ENCODE peak calls at places on chromosome 9, in ten cellular contexts. H is fibroblast of mammary gland; K is CD8-positive, alpha-beta T cell; G is GM23248; O is adipocyte; V is A549; T is colonic mucosa; M is cardiac muscle cell; J is transverse colon; L is pancreas. E is an unnamed sample.

GRCh38 chr9:5879419-5880181 is 11.1 kb upstream of the MLANA start:
- DNase-seq in T (no peak), H (peak; percentile 80), O (peak; percentile 65), V (peak; percentile 70), G (peak; percentile 89), L (no peak), K (no peak), M (peak; percentile 77), J (no peak), E (no peak)

GRCh38 chr9:96875460-96876142 is 21.3 kb upstream of the ZNF782 start:
- DNase-seq in G (peak; percentile 50), J (peak; percentile 74), M (peak; percentile 81), O (peak; percentile 70), V (peak; percentile 89), L (peak; percentile 79), H (peak; percentile 78), K (peak; percentile 31), T (peak; percentile 69), E (peak; percentile 90)

GRCh38 chr9:111301195-111301594 is 28.8 kb downstream of the OR2K2 start:
- DNase-seq in L (no peak), G (peak; percentile 85), T (no peak), K (no peak), O (peak; percentile 93), J (no peak), M (peak; percentile 75), V (no peak), H (peak; percentile 91), E (no peak)

GRCh38 chr9:106859957-106860715 is 2.8 kb upstream of the ZNF462 start:
- DNase-seq in H (no peak), M (peak; percentile 57), G (no peak), O (peak; percentile 16), K (no peak), J (peak; percentile 71), V (peak; percentile 10), L (peak; percentile 13), T (peak; percentile 70), E (peak; percentile 38)

GRCh38 chr9:137487454-137488329 is 28.6 kb upstream of the NSMF start:
- DNase-seq in M (peak; percentile 38), V (no peak), T (no peak), H (no peak), J (no peak), G (no peak), K (no peak), L (no peak), O (no peak), E (no peak)

GRCh38 chr9:37329576-37329975 is 92.9 kb upstream of the GRHPR start:
- DNase-seq in G (peak; percentile 57), T (no peak), H (peak; percentile 61), J (no peak), M (peak; percentile 58), K (no peak), O (peak; percentile 40), L (no peak), V (peak; percentile 17), E (no peak)

GRCh38 chr9:63816742-63817621 is 1468.0 kb downstream of the FOXD4L5 start:
- DNase-seq in T (peak; percentile 80), M (peak; percentile 92), V (no peak), L (peak; percentile 78), K (peak; percentile 70), H (peak; percentile 69), O (peak; percentile 90), J (peak; percentile 79), G (peak; percentile 92), E (peak; percentile 92)

GRCh38 chr9:125995706-125996105 is 248.5 kb downstream of the PBX3 start:
- DNase-seq in J (no peak), V (no peak), H (no peak), G (no peak), L (no peak), O (no peak), T (no peak), M (no peak), K (no peak), E (no peak)

GRCh38 chr9:126450537-126451205 is 124.0 kb downstream of the MVB12B start:
- DNase-seq in O (no peak), V (no peak), G (no peak), M (no peak), K (no peak), H (no peak), J (no peak), T (no peak), L (no peak), E (no peak)

GRCh38 chr9:7894231-7894630 is 94.7 kb upstream of the DMAC1 start:
- DNase-seq in L (no peak), J (no peak), H (no peak), O (no peak), G (no peak), T (no peak), M (no peak), K (no peak), V (no peak), E (no peak)

GRCh38 chr9:83935276-83935890 is 14.2 kb upstream of the KIF27 start:
- DNase-seq in V (no peak), M (peak; percentile 87), G (peak; percentile 86), J (no peak), K (no peak), H (peak; percentile 85), L (no peak), T (no peak), O (peak; percentile 76), E (no peak)

GRCh38 chr9:1759009-1759408 is 256.1 kb upstream of the SMARCA2 start:
- DNase-seq in M (no peak), L (no peak), O (no peak), G (no peak), V (no peak), T (no peak), H (no peak), K (no peak), J (peak; percentile 33), E (no peak)

GRCh38 chr9:36987409-36987808 is 46.7 kb downstream of the PAX5 start:
- DNase-seq in M (no peak), O (no peak), G (no peak), T (no peak), L (no peak), K (no peak), V (no peak), J (no peak), H (no peak), E (no peak)

GRCh38 chr9:79011461-79011860 is 560.3 kb upstream of the TLE4 start:
- DNase-seq in M (no peak), T (no peak), O (no peak), H (no peak), J (no peak), V (no peak), L (no peak), G (no peak), K (no peak), E (no peak)

GRCh38 chr9:134994926-134995791 is 77.4 kb upstream of the FCN1 start:
- DNase-seq in M (no peak), K (no peak), G (peak; percentile 7), J (no peak), H (no peak), L (no peak), T (no peak), O (no peak), V (no peak), E (no peak)

GRCh38 chr9:20558609-20559016 is 63.7 kb downstream of the MLLT3 start:
- DNase-seq in O (peak; percentile 76), M (peak; percentile 66), K (no peak), G (peak; percentile 97), J (no peak), L (no peak), V (peak; percentile 53), H (peak; percentile 92), T (no peak), E (no peak)

GRCh38 chr9:113246928-113247327 is 25.6 kb downstream of the SLC31A1 start:
- DNase-seq in J (no peak), M (no peak), V (no peak), L (no peak), O (no peak), T (no peak), G (no peak), H (no peak), K (no peak), E (no peak)

GRCh38 chr9:112894031-112894430 is 3.4 kb upstream of the SLC46A2 start:
- DNase-seq in T (no peak), L (no peak), J (no peak), M (peak; percentile 52), V (no peak), G (peak; percentile 60), K (no peak), O (peak; percentile 19), H (peak; percentile 54), E (no peak)

GRCh38 chr9:6687180-6687579 is 41.7 kb upstream of the GLDC start:
- DNase-seq in O (no peak), K (no peak), M (no peak), H (no peak), L (no peak), G (no peak), T (no peak), V (no peak), J (no peak), E (no peak)

DNA sequence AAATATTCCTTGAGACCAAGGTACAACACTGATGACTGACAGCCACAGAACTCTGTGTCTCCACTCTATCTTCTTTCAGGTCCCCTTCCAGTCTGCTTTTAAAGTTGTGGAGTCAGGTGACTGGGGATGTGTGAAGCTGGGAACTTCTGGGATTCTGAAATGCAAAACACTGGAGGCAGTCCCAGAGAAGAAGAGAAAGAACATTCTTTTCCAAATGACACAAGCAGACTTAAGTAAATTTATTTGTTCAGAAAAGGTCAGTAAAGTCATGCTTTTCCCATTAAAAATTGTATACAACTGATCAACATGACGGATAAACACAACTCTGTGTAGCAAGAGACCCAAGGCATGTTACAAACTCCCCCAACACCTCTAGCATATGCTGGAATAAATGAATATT is 92.5 kb upstream of the IFNK start:
- DNase-seq in L (no peak), G (no peak), M (no peak), J (no peak), V (no peak), T (no peak), O (no peak), K (no peak), H (no peak), E (no peak)
- H3K4me3 ChIP-seq in L (no peak overlapping the region), G (no peak overlapping the region), M (no peak overlapping the region), J (no peak overlapping the region), V (no peak overlapping the region), T (no peak overlapping the region), O (no peak overlapping the region), K (no peak overlapping the region), H (no peak overlapping the region), E (no peak overlapping the region)

GRCh38 chr9:94061864-94062263 is 22.4 kb upstream of the PTPDC1 start:
- DNase-seq in O (no peak), H (no peak), J (no peak), K (no peak), V (no peak), M (no peak), L (no peak), G (no peak), T (no peak), E (no peak)
- H3K4me3 ChIP-seq in O (no peak overlapping the region), H (no peak overlapping the region), J (no peak overlapping the region), K (no peak overlapping the region), V (no peak overlapping the region), M (no peak overlapping the region), L (no peak overlapping the region), G (no peak overlapping the region), T (no peak overlapping the region), E (no peak overlapping the region)

GRCh38 chr9:130053109-130053503 is 600 bp upstream of the GPR107 start:
- DNase-seq in T (no peak), G (no peak), O (no peak), J (no peak), M (no peak), K (no peak), H (no peak), V (no peak), L (no peak), E (no peak)
- H3K4me3 ChIP-seq in T (peak overlapping the region; percentile 93), G (peak overlapping the region; percentile 97), O (peak overlapping the region; percentile 94), J (peak overlapping the region; percentile 92), M (peak overlapping the region; percentile 84), K (peak overlapping the region; percentile 99), H (peak overlapping the region; percentile 90), V (peak overlapping the region; percentile 67), L (peak overlapping the region; percentile 65), E (peak overlapping the region; percentile 94)

GRCh38 chr9:12854218-12854617 is 79.4 kb downstream of the LURAP1L start:
- DNase-seq in O (no peak), T (no peak), K (no peak), J (no peak), H (no peak), L (no peak), G (no peak), V (no peak), M (no peak), E (no peak)
- H3K4me3 ChIP-seq in O (no peak overlapping the region), T (no peak overlapping the region), K (no peak overlapping the region), J (no peak overlapping the region), H (no peak overlapping the region), L (no peak overlapping the region), G (no peak overlapping the region), V (no peak overlapping the region), M (no peak overlapping the region), E (no peak overlapping the region)

E was measured in testis.